ENCODE peak calls at places on chromosome 13, in five cellular contexts. A is HepG2, P is K562, F is GM12878, Q is H1. H is an unnamed sample.

GRCh38 chr13:38223093-38223492 is 126.6 kb upstream of the UFM1 start:
- DNase-seq in P (peak), F (no peak), Q (peak), A (peak), H (no peak)

GRCh38 chr13:99363949-99364348 is 56.8 kb upstream of the GPR183 start:
- DNase-seq in F (no peak), Q (no peak), A (no peak), P (no peak), H (no peak)

GRCh38 chr13:97600438-97601080 is 166.6 kb downstream of the RAP2A start:
- DNase-seq in P (no peak), F (no peak), Q (no peak), A (peak), H (no peak)

GRCh38 chr13:57045816-57046691 is 94.7 kb upstream of the PRR20A start:
- DNase-seq in P (no peak), Q (no peak), F (no peak), A (no peak), H (no peak)

GRCh38 chr13:87661471-87661870 is 9.7 kb upstream of the SLITRK5 start:
- DNase-seq in P (no peak), Q (no peak), A (no peak), F (no peak), H (no peak)

GRCh38 chr13:77872995-77873394 is 45.6 kb downstream of the EDNRB start:
- DNase-seq in P (no peak), A (no peak), F (no peak), Q (no peak), H (no peak)

GRCh38 chr13:21556051-21556450 is 47.9 kb downstream of the MICU2 start:
- DNase-seq in P (no peak), F (no peak), Q (no peak), A (no peak), H (no peak)

GRCh38 chr13:44399045-44399444 is 25.4 kb downstream of the SERP2 start:
- DNase-seq in P (no peak), Q (no peak), F (no peak), A (no peak), H (no peak)

GRCh38 chr13:102825921-102826706 is 19.7 kb upstream of the ERCC5 start:
- DNase-seq in F (no peak), P (no peak), A (no peak), Q (no peak), H (no peak)

GRCh38 chr13:112128052-112128610 is 61.2 kb downstream of the SOX1 start:
- DNase-seq in P (no peak), Q (no peak), A (no peak), F (no peak), H (no peak)

GRCh38 chr13:49791753-49792549 is 531 bp downstream of the KPNA3 start:
- DNase-seq in F (no peak), A (no peak), Q (no peak), P (peak), H (no peak)

GRCh38 chr13:45456196-45456972 is 8.4 kb upstream of the COG3 start:
- DNase-seq in P (no peak), A (no peak), Q (no peak), F (no peak), H (no peak)

GRCh38 chr13:64332048-64332447 is 2898.1 kb downstream of the PCDH9 start:
- DNase-seq in P (no peak), Q (no peak), A (no peak), F (no peak), H (no peak)

GRCh38 chr13:95188128-95188527 is 113.1 kb downstream of the ABCC4 start:
- DNase-seq in P (no peak), Q (no peak), A (no peak), F (no peak), H (no peak)

GRCh38 chr13:93409001-93409400 is 182.4 kb downstream of the GPC6 start:
- DNase-seq in P (no peak), A (no peak), F (no peak), Q (no peak), H (no peak)

GRCh38 chr13:22316494-22317025 is 645.7 kb downstream of the FGF9 start:
- DNase-seq in A (no peak), F (no peak), P (no peak), Q (no peak), H (no peak)

DNA sequence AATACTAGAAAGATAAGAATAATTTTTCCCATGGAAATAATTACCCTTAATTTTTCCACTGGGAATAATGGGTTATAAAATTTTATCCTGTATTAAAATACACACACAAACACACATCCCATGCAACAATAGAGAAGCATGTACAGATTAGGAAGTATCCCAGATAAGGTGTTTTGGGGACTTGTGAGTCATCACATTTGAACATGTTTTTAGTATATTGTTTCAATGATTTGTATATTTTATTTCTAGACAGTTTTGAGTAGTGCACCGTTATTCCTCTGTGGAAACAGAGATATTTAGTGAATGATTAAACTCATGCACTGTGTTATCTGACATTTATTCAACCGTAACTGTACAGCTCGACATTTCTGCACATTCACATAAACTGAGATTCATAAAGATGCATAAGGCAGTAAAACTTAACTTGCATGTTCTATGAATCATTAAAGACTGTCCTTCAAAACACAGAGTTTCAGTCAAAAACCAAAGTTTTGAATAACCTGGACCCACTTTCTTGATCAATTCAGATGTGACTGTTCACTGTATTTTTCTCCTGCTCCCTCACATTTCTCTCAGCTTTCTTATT is 30.1 kb downstream of the KLF12 start:
- DNase-seq in F (no peak), P (no peak), Q (no peak), A (no peak), H (no peak)
- TF ChIP-seq MAX in F (no peak), P (no peak), Q (no peak), A (no peak), H (no peak)

GRCh38 chr13:84037937-84038464 is 155.7 kb upstream of the SLITRK1 start:
- DNase-seq in Q (no peak), P (no peak), A (no peak), F (no peak), H (no peak)
- TF ChIP-seq CTCF in Q (no peak), P (no peak), A (no peak), F (no peak), H (no peak)

DNA sequence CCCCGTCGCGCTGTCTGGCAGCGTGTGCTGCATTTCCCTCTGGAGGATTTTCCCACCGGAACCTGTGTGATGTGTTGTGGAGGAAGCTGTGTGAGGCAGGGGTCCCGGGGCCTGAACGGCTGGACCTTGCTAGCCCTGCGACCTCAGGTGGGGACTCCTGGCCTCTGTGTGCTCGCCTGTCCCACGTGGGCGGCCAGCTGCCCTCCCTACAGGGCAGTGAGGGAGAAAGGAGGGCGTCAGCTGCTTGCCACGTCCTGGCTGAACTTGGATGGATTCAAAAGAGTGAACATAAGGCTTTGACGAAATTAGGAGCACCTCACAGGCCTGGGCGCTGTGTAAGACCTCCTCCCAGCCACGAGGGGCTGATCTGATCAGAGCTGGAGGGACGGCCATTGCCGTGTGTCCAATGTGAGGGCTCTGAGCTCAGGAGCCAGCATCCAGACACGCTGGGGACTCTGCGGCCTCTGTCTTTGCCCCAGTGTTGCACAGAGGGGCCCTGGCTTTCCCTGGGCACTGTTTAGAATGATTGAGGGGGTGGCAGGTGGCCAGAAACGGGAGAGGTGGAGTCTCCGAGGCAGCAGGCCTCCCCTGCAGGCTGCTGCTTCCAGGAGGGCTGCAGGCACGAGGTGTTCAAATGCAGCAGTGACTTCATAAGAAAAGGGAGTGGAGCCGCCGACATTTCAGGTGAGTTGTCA is 13.0 kb downstream of the TFDP1 start:
- DNase-seq in Q (no peak), P (no peak), F (no peak), A (no peak), H (no peak)
- TF ChIP-seq ZNF274 in Q (no peak), P (no peak), F (no peak), A (no peak), H (no peak)

DNA sequence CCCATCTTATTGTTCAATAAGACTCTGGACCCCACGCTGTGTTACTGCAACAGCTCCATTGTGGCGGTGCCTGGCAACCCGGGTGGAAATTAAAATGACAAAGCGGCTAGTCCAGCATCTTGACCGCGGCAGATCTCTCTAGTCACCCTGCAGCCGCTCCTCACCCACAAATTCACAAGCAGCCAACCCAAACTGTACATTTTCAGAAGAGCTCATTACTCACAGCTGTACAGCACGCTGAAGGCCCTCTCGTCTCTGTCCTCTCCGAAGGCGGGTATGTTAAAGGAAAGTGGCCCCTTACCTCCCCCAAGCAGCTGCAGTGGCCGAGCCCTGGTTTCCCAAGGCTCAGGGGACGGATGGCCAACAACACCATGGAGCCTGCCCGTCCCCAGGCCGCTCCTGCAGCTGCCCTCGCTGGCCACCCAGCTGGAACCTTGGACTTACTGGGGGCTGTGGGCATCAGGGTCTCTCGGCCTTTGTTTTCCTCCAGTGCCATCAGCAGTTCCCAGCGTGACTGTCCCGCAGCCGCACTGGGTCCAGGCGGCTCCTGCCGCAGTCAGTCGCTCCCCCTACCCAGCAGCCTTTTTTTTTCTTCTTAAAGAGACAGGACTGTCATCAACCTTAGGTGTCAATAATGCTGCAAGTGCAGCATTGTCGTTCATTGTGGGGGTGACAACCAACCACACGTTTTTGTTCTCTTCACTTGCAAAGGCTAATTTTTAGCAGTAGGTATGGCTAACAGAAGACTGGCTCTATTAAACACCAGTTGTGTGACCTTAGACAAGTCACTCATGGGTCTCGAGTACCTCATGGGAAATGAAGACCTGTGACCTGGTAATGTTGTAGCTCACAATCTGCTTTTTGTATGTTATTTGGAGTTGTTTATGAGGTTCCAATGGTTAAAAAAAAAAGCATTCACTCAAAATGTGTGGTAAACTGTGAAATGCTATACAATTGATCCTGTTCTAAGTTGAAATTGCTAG is at the start of gene SACS:
- DNase-seq in A (no peak), Q (peak), F (no peak), P (no peak), H (no peak)
- TF ChIP-seq MAX in A (no peak), Q (peak), F (no peak), P (no peak), H (no peak)